ENCODE peak calls at places on chromosomes 4 and X, in ten cellular contexts. T, G, H, I, Y, Q, C, L, W and F are unnamed samples. For H3K4me1, the result is how much of the 10 kb centered on the place peaks cover.

GRCh38 chr4:92381640-92382039 is 77.9 kb downstream of the GRID2 start:
- DNase-seq in H (no peak), T (no peak), I (no peak), Y (no peak), G (no peak), W (no peak), C (no peak), L (no peak), Q (no peak), F (no peak)

GRCh38 chrX:39726810-39727209 is 370.9 kb downstream of the BCOR start:
- DNase-seq in T (no peak), G (no peak), Y (peak), H (peak), W (no peak), C (no peak), L (no peak), Q (no peak), I (peak), F (no peak)

GRCh38 chr4:39464886-39465501 is 6.1 kb downstream of the LIAS start:
- DNase-seq in Y (no peak), L (peak), C (peak), H (no peak), T (no peak), Q (no peak), W (no peak), G (no peak), I (peak), F (no peak)

GRCh38 chr4:183396187-183396738 is 48.2 kb upstream of the CDKN2AIP start:
- DNase-seq in L (no peak), Y (no peak), T (no peak), H (no peak), W (no peak), C (no peak), I (peak), G (no peak), Q (no peak), F (no peak)

GRCh38 chr4:109730294-109731051 is 603 bp upstream of the PLA2G12A start:
- DNase-seq in G (no peak), H (peak), I (peak), L (no peak), Q (no peak), W (peak), T (no peak), Y (peak), C (peak), F (peak)

GRCh38 chr4:131427000-131427399 is 1722.1 kb upstream of the PCDH10 start:
- DNase-seq in T (no peak), Y (no peak), H (no peak), W (no peak), Q (no peak), L (no peak), C (no peak), I (no peak), G (no peak), F (no peak)

GRCh38 chr4:70701271-70701670 is 12.9 kb downstream of the UTP3 start:
- DNase-seq in H (no peak), Q (no peak), I (no peak), W (no peak), G (no peak), Y (no peak), C (no peak), T (no peak), L (no peak), F (no peak)

GRCh38 chr4:108272046-108272445 is 103.3 kb upstream of the LEF1 start:
- DNase-seq in I (peak), C (no peak), Y (no peak), L (no peak), G (no peak), Q (no peak), T (no peak), H (no peak), W (no peak), F (no peak)

GRCh38 chr4:59553063-59553738 is 1646.9 kb upstream of the ADGRL3 start:
- DNase-seq in Y (no peak), L (no peak), Q (peak), G (peak), H (no peak), I (no peak), T (no peak), C (peak), W (no peak), F (no peak)

GRCh38 chr4:186948361-186949291 is 225.0 kb upstream of the FAT1 start:
- DNase-seq in I (peak), L (no peak), Y (no peak), C (peak), G (peak), H (no peak), W (no peak), Q (no peak), T (no peak), F (no peak)

GRCh38 chr4:129335263-129335662 is 239.3 kb downstream of the C4orf33 start:
- DNase-seq in W (no peak), H (no peak), C (no peak), Q (no peak), I (no peak), Y (no peak), G (no peak), T (no peak), L (no peak), F (no peak)

GRCh38 chrX:101411984-101412383 is 4.0 kb downstream of the HNRNPH2 start:
- DNase-seq in I (no peak), Y (no peak), C (no peak), H (no peak), W (no peak), Q (no peak), G (no peak), L (no peak), T (no peak), F (no peak)

GRCh38 chrX:69424161-69424560 is 80.0 kb upstream of the NALF2 start:
- DNase-seq in I (peak), H (no peak), L (peak), C (peak), G (peak), W (no peak), T (no peak), Y (no peak), Q (no peak), F (no peak)

GRCh38 chr4:156971168-156971601 is 414 bp downstream of the PDGFC start:
- DNase-seq in W (peak), T (no peak), Q (no peak), L (no peak), H (peak), I (no peak), Y (peak), G (no peak), C (no peak), F (no peak)

GRCh38 chrX:68433155-68433980 is at the start of gene OPHN1:
- DNase-seq in Y (peak), H (peak), Q (no peak), C (peak), I (peak), W (peak), L (peak), T (no peak), G (no peak), F (peak)

GRCh38 chrX:115894087-115894486 is 276.5 kb upstream of the AGTR2 start:
- DNase-seq in I (peak), T (no peak), H (no peak), Y (no peak), G (no peak), W (peak), Q (peak), L (peak), C (peak), F (peak)

GRCh38 chr4:182880387-182881356 is 36.5 kb downstream of the DCTD start:
- DNase-seq in Y (no peak), W (no peak), H (no peak), L (no peak), G (no peak), Q (no peak), I (peak), T (no peak), C (no peak), F (no peak)

GRCh38 chrX:48493890-48494364 is 14.9 kb upstream of the PORCN start:
- DNase-seq in H (no peak), G (no peak), I (peak), W (no peak), L (peak), Y (peak), C (no peak), Q (peak), T (no peak), F (no peak)

GRCh38 chr4:80610845-80611244 is 275.3 kb downstream of the CFAP299 start:
- DNase-seq in H (no peak), G (peak), T (no peak), Q (no peak), C (no peak), I (peak), L (no peak), Y (no peak), W (no peak), F (no peak)

GRCh38 chrX:150610038-150610437 is 41.6 kb downstream of the MTM1 start:
- DNase-seq in L (no peak), I (no peak), T (no peak), W (no peak), G (no peak), Q (no peak), Y (no peak), H (no peak), C (no peak), F (no peak)

GRCh38 chrX:73930300-73930699 is 367.3 kb downstream of the CHIC1 start:
- DNase-seq in L (no peak), H (no peak), Q (no peak), I (peak), Y (no peak), C (peak), G (no peak), W (no peak), T (no peak), F (no peak)

GRCh38 chrX:2610246-2611170 is 80.6 kb upstream of the CD99 start:
- DNase-seq in G (no peak), H (no peak), W (no peak), L (no peak), Q (no peak), C (no peak), I (peak), T (no peak), Y (no peak), F (no peak)

GRCh38 chrX:41695464-41695863 is 6.7 kb downstream of the GPR34 start:
- DNase-seq in C (peak), I (peak), W (no peak), Q (no peak), T (no peak), G (no peak), H (no peak), Y (no peak), L (no peak), F (no peak)

GRCh38 chr4:108884596-108884995 is 121.7 kb upstream of the ETNPPL start:
- DNase-seq in C (no peak), T (no peak), I (peak), W (no peak), L (no peak), Y (no peak), H (no peak), G (no peak), Q (no peak), F (no peak)

GRCh38 chr4:8306511-8307021 is 37.0 kb downstream of the HTRA3 start:
- DNase-seq in Y (peak), L (no peak), G (no peak), H (peak), C (no peak), Q (no peak), T (no peak), I (no peak), W (peak), F (no peak)

GRCh38 chr4:137531951-137532868 is at the start of gene PCDH18:
- DNase-seq in I (peak), L (no peak), H (peak), Y (peak), G (no peak), Q (peak), T (no peak), C (no peak), W (peak), F (peak)

GRCh38 chr4:1246901-1247810 is 1.8 kb downstream of the CTBP1 start:
- DNase-seq in T (no peak), L (no peak), W (peak), Q (peak), I (no peak), G (peak), H (peak), C (no peak), Y (peak), F (no peak)

GRCh38 chr4:37477126-37477525 is 209.1 kb downstream of the RELL1 start:
- DNase-seq in C (no peak), Q (no peak), L (no peak), W (no peak), G (no peak), Y (no peak), H (no peak), T (no peak), I (no peak), F (no peak)

GRCh38 chrX:37685452-37686347 is at the start of gene XK:
- DNase-seq in H (peak), Q (peak), Y (peak), L (peak), T (no peak), C (peak), W (peak), I (no peak), G (no peak), F (no peak)

GRCh38 chrX:53291596-53291995 is 10.2 kb upstream of the IQSEC2 start:
- DNase-seq in C (no peak), W (no peak), H (no peak), G (no peak), Q (no peak), L (no peak), T (no peak), I (no peak), Y (no peak), F (no peak)

GRCh38 chrX:53288173-53288572 is 6.8 kb upstream of the IQSEC2 start:
- DNase-seq in T (no peak), L (no peak), C (no peak), G (no peak), H (peak), Y (no peak), Q (no peak), W (peak), I (no peak), F (peak)

GRCh38 chrX:53290441-53291041 is 9.2 kb upstream of the IQSEC2 start:
- DNase-seq in L (no peak), Y (no peak), W (peak), H (no peak), G (no peak), Q (no peak), I (no peak), T (no peak), C (no peak), F (no peak)

DNA sequence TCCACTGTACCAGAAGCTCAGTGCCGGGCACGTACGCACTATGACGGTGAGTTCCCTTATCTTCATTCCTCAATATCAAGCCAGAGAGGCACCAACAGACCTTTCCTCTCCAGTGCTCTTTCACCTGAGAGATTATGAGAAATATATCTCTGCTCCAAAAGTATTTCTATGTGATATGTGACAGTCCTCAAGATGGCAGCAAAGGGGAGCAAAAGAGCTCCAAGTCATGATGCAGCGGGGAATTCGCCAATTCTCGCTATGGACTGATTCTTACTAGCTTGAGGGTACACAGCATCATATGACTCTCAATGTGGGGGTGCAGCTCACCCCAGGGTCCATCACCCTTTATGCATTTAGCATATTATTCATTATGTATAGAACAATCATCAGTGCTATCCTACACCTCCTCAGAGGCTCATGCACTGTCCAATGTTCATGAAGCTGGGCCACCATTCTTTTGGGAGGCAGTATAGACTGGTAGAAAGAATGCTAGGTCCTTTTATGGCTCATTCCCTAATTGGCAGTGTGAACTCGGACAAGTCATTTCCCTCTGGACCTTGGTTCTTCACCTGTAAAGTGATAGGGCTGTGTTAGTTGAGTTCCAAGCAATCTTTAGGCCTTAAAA is 12.8 kb upstream of the IQSEC2 start:
- DNase-seq in Q (no peak), H (no peak), L (no peak), Y (no peak), W (no peak), G (peak), C (peak), I (peak), T (no peak), F (no peak)
- TF ChIP-seq CTCF in Q (no peak), H (no peak), L (no peak), Y (no peak), W (no peak), G (peak), C (peak), I (peak), T (no peak), F (no peak)

GRCh38 chr4:139969635-139970266 is 184.2 kb downstream of the MAML3 start:
- DNase-seq in I (no peak), H (no peak), Y (no peak), G (no peak), T (no peak), Q (no peak), W (no peak), L (no peak), C (no peak), F (no peak)
- H3K4me1 ChIP-seq in I (under half), H (under half), Y (under half), G (under half), T (under half), Q (under half), W (under half), L (under half), C (under half), F (under half)

DNA sequence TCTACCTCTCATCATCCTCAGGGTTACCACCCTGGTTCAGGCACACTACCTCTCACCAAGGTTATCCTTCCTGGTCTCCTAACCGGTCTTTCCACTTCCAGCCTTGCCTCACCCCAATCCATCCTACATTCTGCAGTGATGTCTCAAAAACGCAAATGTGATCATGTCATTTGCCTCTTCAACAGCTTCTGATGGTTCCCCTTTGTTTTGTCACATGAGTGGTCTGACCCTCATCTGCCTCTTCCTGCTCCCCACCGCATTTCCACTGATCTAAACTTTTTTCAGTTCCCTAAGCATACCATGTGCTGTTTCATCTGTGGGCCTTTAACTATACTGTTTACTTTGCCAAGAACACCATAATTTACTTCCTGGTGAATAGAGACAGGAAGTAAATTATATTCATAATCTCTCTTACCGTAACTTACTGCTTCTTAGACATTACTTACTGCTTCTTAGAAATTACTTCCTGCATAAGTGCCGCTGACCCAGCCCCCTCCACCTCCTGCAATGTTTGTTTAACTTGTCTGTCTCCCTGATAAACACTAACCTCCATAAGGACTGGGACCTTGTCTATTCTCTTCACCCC is 27.1 kb upstream of the NSUN7 start:
- DNase-seq in T (no peak), Y (no peak), L (no peak), I (no peak), Q (no peak), H (no peak), G (peak), C (peak), W (no peak), F (no peak)
- H3K27ac ChIP-seq in T (no peak), Y (no peak), L (no peak), I (no peak), Q (no peak), H (no peak), G (no peak), C (peak), W (no peak), F (no peak)

DNA sequence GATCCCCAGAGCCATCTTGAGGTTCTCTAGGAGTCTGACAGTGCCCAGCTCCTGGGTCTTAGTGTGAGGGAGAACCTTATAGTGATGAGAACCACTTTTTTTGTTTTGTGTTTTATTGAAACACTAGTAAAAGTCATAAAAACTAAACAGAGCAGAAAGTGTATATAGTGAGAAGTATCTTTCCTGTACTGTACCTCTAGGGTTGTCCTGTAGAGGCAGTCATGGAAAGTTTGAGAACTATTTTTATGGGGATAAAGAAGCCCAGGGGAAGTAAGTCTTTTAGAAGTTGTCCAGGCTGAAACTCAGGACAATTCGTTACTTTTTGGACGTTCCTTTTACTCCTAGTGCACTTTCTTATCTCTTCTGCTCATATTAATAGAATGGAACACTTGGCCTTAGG is 40.9 kb downstream of the ADH5 start:
- DNase-seq in T (no peak), L (no peak), Y (no peak), H (no peak), I (no peak), W (no peak), G (no peak), C (no peak), Q (no peak), F (no peak)
- TF ChIP-seq CTCF in T (no peak), L (peak), Y (no peak), H (no peak), I (no peak), W (no peak), G (no peak), C (no peak), Q (no peak), F (no peak)

GRCh38 chr4:2927016-2927695 is 36.0 kb downstream of the NOP14 start:
- DNase-seq in W (peak), T (no peak), H (peak), I (no peak), Y (peak), L (no peak), G (no peak), Q (no peak), C (no peak), F (no peak)
- H3K4me1 ChIP-seq in W (under half), T (under half), H (under half), I (under half), Y (under half), L (under half), G (under half), Q (under half), C (under half), F (under half)

GRCh38 chr4:154366956-154367355 is 124.6 kb downstream of the DCHS2 start:
- DNase-seq in W (no peak), T (no peak), H (no peak), I (no peak), C (no peak), L (no peak), Q (no peak), G (no peak), Y (peak), F (no peak)
- H3K27ac ChIP-seq in W (no peak), T (no peak), H (peak), I (no peak), C (no peak), L (no peak), Q (no peak), G (no peak), Y (no peak), F (no peak)

GRCh38 chr4:120990246-120990645 is 67.7 kb upstream of the PRDM5 start:
- DNase-seq in T (no peak), G (no peak), H (no peak), C (no peak), Y (no peak), L (no peak), Q (no peak), I (no peak), W (no peak), F (no peak)
- TF ChIP-seq CTCF in T (no peak), G (no peak), H (no peak), C (no peak), Y (no peak), L (no peak), Q (no peak), I (no peak), W (no peak), F (no peak)

DNA sequence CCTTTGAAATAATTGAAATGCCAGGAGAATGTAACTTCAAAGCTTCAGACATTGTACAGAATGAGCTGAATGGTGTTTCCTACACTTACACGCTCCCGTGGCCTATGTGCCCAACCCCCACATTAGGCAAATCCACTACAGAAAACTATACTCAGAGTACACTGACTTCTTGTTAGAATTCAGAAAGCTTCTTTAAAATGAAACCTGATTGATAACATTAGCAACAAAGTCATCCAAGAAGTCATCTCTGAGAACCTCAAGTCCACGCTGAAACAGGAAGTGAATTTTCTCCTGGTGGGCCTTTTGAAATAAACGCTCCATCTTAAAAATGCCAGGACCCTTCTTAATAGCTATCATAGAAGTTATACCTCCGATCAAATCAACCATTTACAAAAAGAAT is 136.3 kb downstream of the TSPAN5 start:
- DNase-seq in Y (no peak), W (no peak), I (no peak), H (no peak), Q (no peak), T (no peak), C (no peak), G (no peak), L (no peak), F (no peak)
- H3K4me1 ChIP-seq in Y (under half), W (under half), I (under half), H (under half), Q (under half), T (under half), C (under half), G (under half), L (half or more), F (under half)

DNA sequence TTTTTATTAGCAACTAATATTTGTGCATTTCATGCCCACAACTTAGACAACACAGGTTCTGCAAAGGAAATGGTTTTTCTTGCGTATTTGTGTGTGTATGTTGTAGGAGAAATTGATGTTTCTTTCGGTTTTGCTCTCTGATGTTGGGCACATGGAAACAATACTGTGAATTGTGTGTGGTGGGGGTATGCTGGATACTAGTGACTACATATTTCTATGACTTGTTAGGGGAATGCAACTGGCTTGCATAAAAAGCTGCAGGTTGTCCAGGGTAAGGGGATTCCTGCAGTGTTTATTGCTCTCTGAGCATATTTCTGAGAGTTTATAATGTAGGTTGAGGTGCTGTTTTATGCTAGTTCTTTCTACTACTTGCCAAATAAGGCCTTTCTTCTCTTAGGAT is 11.6 kb downstream of the DLG3 start:
- DNase-seq in W (no peak), H (no peak), T (no peak), C (no peak), Q (no peak), Y (no peak), L (no peak), G (no peak), I (no peak), F (no peak)
- H3K27ac ChIP-seq in W (no peak), H (peak), T (no peak), C (no peak), Q (no peak), Y (no peak), L (no peak), G (no peak), I (no peak), F (peak)